ENCODE peak calls at places on chromosomes 4 and X, in four cellular contexts. One of them, this sample, is unnamed.

GRCh38 chr4:3406431-3406830 is 35.3 kb upstream of the HGFAC start:
- DNase-seq in naive B cell: no peak
- DNase-seq in natural killer cell: no peak
- DNase-seq in AG04450: no peak
- DNase-seq in this sample: no peak

GRCh38 chrX:45824471-45824870 is 623.8 kb upstream of the DIPK2B start:
- DNase-seq in naive B cell: no peak
- DNase-seq in natural killer cell: no peak
- DNase-seq in AG04450: peak
- DNase-seq in this sample: peak

GRCh38 chrX:68684291-68684918 is 36.9 kb downstream of the STARD8 start:
- DNase-seq in naive B cell: no peak
- DNase-seq in natural killer cell: no peak
- DNase-seq in AG04450: no peak
- DNase-seq in this sample: no peak

GRCh38 chrX:47648376-47648775 is 2.0 kb downstream of the ELK1 start:
- DNase-seq in naive B cell: no peak
- DNase-seq in natural killer cell: no peak
- DNase-seq in AG04450: no peak
- DNase-seq in this sample: no peak

GRCh38 chr4:81213671-81214070 is 1.4 kb downstream of the PRKG2 start:
- DNase-seq in naive B cell: no peak
- DNase-seq in natural killer cell: no peak
- DNase-seq in AG04450: no peak
- DNase-seq in this sample: no peak

GRCh38 chr4:125994024-125994423 is 679.3 kb downstream of the FAT4 start:
- DNase-seq in naive B cell: no peak
- DNase-seq in natural killer cell: no peak
- DNase-seq in AG04450: no peak
- DNase-seq in this sample: no peak

GRCh38 chr4:145851516-145852201 is 87.0 kb downstream of the ZNF827 start:
- DNase-seq in naive B cell: no peak
- DNase-seq in natural killer cell: no peak
- DNase-seq in AG04450: no peak
- DNase-seq in this sample: no peak

GRCh38 chr4:33923469-33923868 is 2320.8 kb downstream of the ARAP2 start:
- DNase-seq in naive B cell: no peak
- DNase-seq in natural killer cell: no peak
- DNase-seq in AG04450: no peak
- DNase-seq in this sample: no peak

GRCh38 chr4:8385611-8386010 is 54.9 kb downstream of the ACOX3 start:
- DNase-seq in naive B cell: no peak
- DNase-seq in natural killer cell: no peak
- DNase-seq in AG04450: no peak
- DNase-seq in this sample: no peak

GRCh38 chrX:73851014-73852009 is 288.3 kb downstream of the CHIC1 start:
- DNase-seq in naive B cell: peak
- DNase-seq in natural killer cell: no peak
- DNase-seq in AG04450: no peak
- DNase-seq in this sample: no peak

GRCh38 chrX:118392726-118393125 is 46.8 kb downstream of the WDR44 start:
- DNase-seq in naive B cell: no peak
- DNase-seq in natural killer cell: no peak
- DNase-seq in AG04450: no peak
- DNase-seq in this sample: no peak

GRCh38 chrX:70042399-70043371 is 7.1 kb downstream of the AWAT2 start:
- DNase-seq in naive B cell: no peak
- DNase-seq in natural killer cell: no peak
- DNase-seq in AG04450: no peak
- DNase-seq in this sample: peak

GRCh38 chr4:166887457-166887856 is 346.8 kb downstream of the SPOCK3 start:
- DNase-seq in naive B cell: no peak
- DNase-seq in natural killer cell: no peak
- DNase-seq in AG04450: no peak
- DNase-seq in this sample: no peak

GRCh38 chr4:167021545-167022155 is 212.6 kb downstream of the SPOCK3 start:
- DNase-seq in naive B cell: peak
- DNase-seq in natural killer cell: peak
- DNase-seq in AG04450: peak
- DNase-seq in this sample: peak

GRCh38 chr4:87458913-87459312 is 36.5 kb downstream of the NUDT9 start:
- DNase-seq in naive B cell: no peak
- DNase-seq in natural killer cell: no peak
- DNase-seq in AG04450: no peak
- DNase-seq in this sample: no peak

GRCh38 chr4:52588097-52588496 is 71.0 kb downstream of the USP46 start:
- DNase-seq in naive B cell: no peak
- DNase-seq in natural killer cell: no peak
- DNase-seq in AG04450: no peak
- DNase-seq in this sample: peak

GRCh38 chrX:11352296-11352741 is 59.1 kb downstream of the AMELX start:
- DNase-seq in naive B cell: no peak
- DNase-seq in natural killer cell: no peak
- DNase-seq in AG04450: no peak
- DNase-seq in this sample: peak

GRCh38 chr4:80926446-80926845 is 104.1 kb upstream of the BMP3 start:
- DNase-seq in naive B cell: no peak
- DNase-seq in natural killer cell: no peak
- DNase-seq in AG04450: no peak
- DNase-seq in this sample: peak

GRCh38 chr4:25925486-25926201 is 11.6 kb downstream of the SMIM20 start:
- DNase-seq in naive B cell: peak
- DNase-seq in natural killer cell: no peak
- DNase-seq in AG04450: no peak
- DNase-seq in this sample: peak

GRCh38 chr4:27176881-27177280 is 316.2 kb downstream of the STIM2 start:
- DNase-seq in naive B cell: no peak
- DNase-seq in natural killer cell: no peak
- DNase-seq in AG04450: no peak
- DNase-seq in this sample: no peak

GRCh38 chrX:120514236-120514635 is 45.1 kb upstream of the LAMP2 start:
- DNase-seq in naive B cell: no peak
- DNase-seq in natural killer cell: no peak
- DNase-seq in AG04450: no peak
- DNase-seq in this sample: peak

GRCh38 chr4:62250100-62250499 is 1050.0 kb downstream of the ADGRL3 start:
- DNase-seq in naive B cell: no peak
- DNase-seq in natural killer cell: peak
- DNase-seq in AG04450: no peak
- DNase-seq in this sample: no peak

GRCh38 chr4:156255205-156255604 is 301.5 kb upstream of the CTSO start:
- DNase-seq in naive B cell: no peak
- DNase-seq in natural killer cell: no peak
- DNase-seq in AG04450: no peak
- DNase-seq in this sample: no peak

GRCh38 chr4:95050980-95051688 is 293.4 kb downstream of the BMPR1B start:
- DNase-seq in naive B cell: no peak
- DNase-seq in natural killer cell: no peak
- DNase-seq in AG04450: no peak
- DNase-seq in this sample: peak

GRCh38 chr4:138562544-138562961 is 320.4 kb upstream of the SLC7A11 start:
- DNase-seq in naive B cell: no peak
- DNase-seq in natural killer cell: no peak
- DNase-seq in AG04450: peak
- DNase-seq in this sample: peak

GRCh38 chrX:100658936-100659335 is 14.9 kb downstream of the SRPX2 start:
- DNase-seq in naive B cell: no peak
- DNase-seq in natural killer cell: no peak
- DNase-seq in AG04450: no peak
- DNase-seq in this sample: peak

GRCh38 chrX:8201896-8202331 is 30.8 kb upstream of the VCX2 start:
- DNase-seq in naive B cell: no peak
- DNase-seq in natural killer cell: no peak
- DNase-seq in AG04450: no peak
- DNase-seq in this sample: no peak

GRCh38 chr4:6487466-6487865 is 15.1 kb upstream of the PPP2R2C start:
- DNase-seq in naive B cell: no peak
- DNase-seq in natural killer cell: no peak
- DNase-seq in AG04450: no peak
- DNase-seq in this sample: no peak

GRCh38 chrX:35919536-35920309 is at the start of gene CFAP47:
- DNase-seq in naive B cell: no peak
- DNase-seq in natural killer cell: no peak
- DNase-seq in AG04450: no peak
- DNase-seq in this sample: peak

GRCh38 chr4:171715973-171716372 is 97.2 kb upstream of the GALNTL6 start:
- DNase-seq in naive B cell: no peak
- DNase-seq in natural killer cell: no peak
- DNase-seq in AG04450: no peak
- DNase-seq in this sample: no peak

GRCh38 chr4:8287606-8288280 is 18.2 kb downstream of the HTRA3 start:
- DNase-seq in naive B cell: no peak
- DNase-seq in natural killer cell: no peak
- DNase-seq in AG04450: no peak
- DNase-seq in this sample: no peak

GRCh38 chrX:24425806-24426205 is 39.3 kb upstream of the PDK3 start:
- DNase-seq in naive B cell: no peak
- DNase-seq in natural killer cell: no peak
- DNase-seq in AG04450: no peak
- DNase-seq in this sample: no peak

GRCh38 chrX:103187953-103188475 is 26.9 kb upstream of the BEX4 start:
- DNase-seq in naive B cell: no peak
- DNase-seq in natural killer cell: no peak
- DNase-seq in AG04450: no peak
- DNase-seq in this sample: no peak

GRCh38 chr4:2862528-2862927 is 18.9 kb downstream of the ADD1 start:
- DNase-seq in naive B cell: no peak
- DNase-seq in natural killer cell: no peak
- DNase-seq in AG04450: no peak
- DNase-seq in this sample: peak

This sample was measured in epithelial cell of esophagus.